ENCODE peak calls at places on chromosome 12, in nine cellular contexts. One of them, this sample, is unnamed.

GRCh38 chr12:22262309-22262708 is 72.2 kb downstream of the ST8SIA1 start:
- DNase-seq in transverse colon: no peak
- DNase-seq in Panc1: no peak
- DNase-seq in sigmoid colon: no peak
- DNase-seq in spleen: no peak
- DNase-seq in HCT116: no peak
- DNase-seq in stomach: no peak
- DNase-seq in upper lobe of left lung: no peak
- DNase-seq in GM23338: peak; percentile 49
- DNase-seq in this sample: no peak

GRCh38 chr12:103855896-103856657 is 15.0 kb upstream of the NT5DC3 start:
- DNase-seq in transverse colon: no peak
- DNase-seq in Panc1: no peak
- DNase-seq in sigmoid colon: no peak
- DNase-seq in spleen: no peak
- DNase-seq in HCT116: no peak
- DNase-seq in stomach: no peak
- DNase-seq in upper lobe of left lung: no peak
- DNase-seq in GM23338: no peak
- DNase-seq in this sample: no peak

GRCh38 chr12:40829738-40830144 is 137.5 kb downstream of the CNTN1 start:
- DNase-seq in transverse colon: no peak
- DNase-seq in Panc1: no peak
- DNase-seq in sigmoid colon: no peak
- DNase-seq in spleen: no peak
- DNase-seq in HCT116: peak; percentile 13
- DNase-seq in stomach: no peak
- DNase-seq in upper lobe of left lung: no peak
- DNase-seq in GM23338: no peak
- DNase-seq in this sample: no peak

GRCh38 chr12:74537707-74538385 is at the start of gene ATXN7L3B:
- DNase-seq in transverse colon: peak; percentile 95
- DNase-seq in Panc1: peak; percentile 80
- DNase-seq in sigmoid colon: peak; percentile 96
- DNase-seq in spleen: peak; percentile 98
- DNase-seq in HCT116: peak; percentile 87
- DNase-seq in stomach: peak; percentile 94
- DNase-seq in upper lobe of left lung: peak; percentile 98
- DNase-seq in GM23338: peak; percentile 97
- DNase-seq in this sample: peak; percentile 93

GRCh38 chr12:113271853-113272561 is 50.7 kb downstream of the TPCN1 start:
- DNase-seq in transverse colon: peak; percentile 55
- DNase-seq in Panc1: no peak
- DNase-seq in sigmoid colon: peak; percentile 94
- DNase-seq in spleen: no peak
- DNase-seq in HCT116: no peak
- DNase-seq in stomach: peak; percentile 43
- DNase-seq in upper lobe of left lung: no peak
- DNase-seq in GM23338: peak; percentile 24
- DNase-seq in this sample: peak; percentile 92

GRCh38 chr12:90244232-90244631 is 535.6 kb upstream of the ATP2B1 start:
- DNase-seq in transverse colon: no peak
- DNase-seq in Panc1: no peak
- DNase-seq in sigmoid colon: no peak
- DNase-seq in spleen: no peak
- DNase-seq in HCT116: no peak
- DNase-seq in stomach: no peak
- DNase-seq in upper lobe of left lung: no peak
- DNase-seq in GM23338: no peak
- DNase-seq in this sample: no peak

GRCh38 chr12:124921200-124922008 is 7.0 kb upstream of the UBC start:
- DNase-seq in transverse colon: peak; percentile 78
- DNase-seq in Panc1: no peak
- DNase-seq in sigmoid colon: peak; percentile 72
- DNase-seq in spleen: peak; percentile 90
- DNase-seq in HCT116: no peak
- DNase-seq in stomach: peak; percentile 63
- DNase-seq in upper lobe of left lung: no peak
- DNase-seq in GM23338: peak; percentile 76
- DNase-seq in this sample: peak; percentile 66

GRCh38 chr12:19474147-19474546 is 34.9 kb downstream of the AEBP2 start:
- DNase-seq in transverse colon: no peak
- DNase-seq in Panc1: no peak
- DNase-seq in sigmoid colon: no peak
- DNase-seq in spleen: no peak
- DNase-seq in HCT116: no peak
- DNase-seq in stomach: no peak
- DNase-seq in upper lobe of left lung: no peak
- DNase-seq in GM23338: no peak
- DNase-seq in this sample: no peak

GRCh38 chr12:95208678-95209077 is 8.6 kb downstream of the FGD6 start:
- DNase-seq in transverse colon: no peak
- DNase-seq in Panc1: no peak
- DNase-seq in sigmoid colon: no peak
- DNase-seq in spleen: no peak
- DNase-seq in HCT116: no peak
- DNase-seq in stomach: no peak
- DNase-seq in upper lobe of left lung: no peak
- DNase-seq in GM23338: no peak
- DNase-seq in this sample: no peak

GRCh38 chr12:3882896-3883564 is 9.8 kb upstream of the PARP11 start:
- DNase-seq in transverse colon: no peak
- DNase-seq in Panc1: no peak
- DNase-seq in sigmoid colon: no peak
- DNase-seq in spleen: no peak
- DNase-seq in HCT116: peak; percentile 4
- DNase-seq in stomach: no peak
- DNase-seq in upper lobe of left lung: no peak
- DNase-seq in GM23338: peak; percentile 63
- DNase-seq in this sample: no peak

DNA sequence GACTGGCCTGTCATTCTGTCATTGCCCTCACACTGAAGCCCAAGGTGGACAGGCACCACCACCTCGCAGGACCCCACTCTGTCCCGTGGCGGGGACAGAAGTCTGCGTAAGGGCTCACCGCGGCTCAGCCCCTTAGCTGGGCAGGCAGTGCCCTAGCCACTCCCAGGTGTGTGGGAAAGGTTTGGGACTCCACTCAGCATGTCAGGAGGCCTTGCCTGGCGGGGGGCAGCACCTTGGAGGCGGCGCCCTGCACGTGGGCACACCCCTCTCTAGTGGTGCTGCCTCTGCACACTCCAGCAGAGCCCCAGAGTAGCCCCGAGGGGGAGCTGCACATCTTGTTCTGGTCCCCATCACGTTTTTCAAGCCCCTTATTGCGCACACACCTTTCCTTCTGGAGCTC is 35.6 kb downstream of the FIGNL2 start:
- DNase-seq in transverse colon: no peak
- DNase-seq in Panc1: no peak
- DNase-seq in sigmoid colon: no peak
- DNase-seq in spleen: no peak
- DNase-seq in HCT116: no peak
- DNase-seq in stomach: no peak
- DNase-seq in upper lobe of left lung: peak; percentile 44
- DNase-seq in GM23338: no peak
- DNase-seq in this sample: no peak
- TF ChIP-seq POLR2AphosphoS5 in transverse colon: no peak
- TF ChIP-seq POLR2AphosphoS5 in Panc1: no peak
- TF ChIP-seq POLR2AphosphoS5 in sigmoid colon: no peak
- TF ChIP-seq POLR2AphosphoS5 in spleen: no peak
- TF ChIP-seq POLR2AphosphoS5 in HCT116: no peak
- TF ChIP-seq POLR2AphosphoS5 in stomach: no peak
- TF ChIP-seq POLR2AphosphoS5 in upper lobe of left lung: no peak
- TF ChIP-seq POLR2AphosphoS5 in GM23338: no peak
- TF ChIP-seq POLR2AphosphoS5 in this sample: no peak

GRCh38 chr12:8948711-8949524 is 527 bp downstream of the M6PR start:
- DNase-seq in transverse colon: peak; percentile 10
- DNase-seq in Panc1: no peak
- DNase-seq in sigmoid colon: no peak
- DNase-seq in spleen: no peak
- DNase-seq in HCT116: no peak
- DNase-seq in stomach: no peak
- DNase-seq in upper lobe of left lung: no peak
- DNase-seq in GM23338: peak; percentile 33
- DNase-seq in this sample: no peak

GRCh38 chr12:8949525-8950286 is at the start of gene M6PR:
- DNase-seq in transverse colon: peak; percentile 94
- DNase-seq in Panc1: peak; percentile 79
- DNase-seq in sigmoid colon: peak; percentile 97
- DNase-seq in spleen: peak; percentile 98
- DNase-seq in HCT116: peak; percentile 90
- DNase-seq in stomach: peak; percentile 90
- DNase-seq in upper lobe of left lung: peak; percentile 97
- DNase-seq in GM23338: peak; percentile 99
- DNase-seq in this sample: peak; percentile 96

GRCh38 chr12:8950287-8950574 is 786 bp upstream of the M6PR start:
- DNase-seq in transverse colon: no peak
- DNase-seq in Panc1: no peak
- DNase-seq in sigmoid colon: no peak
- DNase-seq in spleen: no peak
- DNase-seq in HCT116: no peak
- DNase-seq in stomach: no peak
- DNase-seq in upper lobe of left lung: no peak
- DNase-seq in GM23338: no peak
- DNase-seq in this sample: no peak

GRCh38 chr12:8951744-8952143 is 2.3 kb upstream of the M6PR start:
- DNase-seq in transverse colon: no peak
- DNase-seq in Panc1: no peak
- DNase-seq in sigmoid colon: no peak
- DNase-seq in spleen: no peak
- DNase-seq in HCT116: no peak
- DNase-seq in stomach: no peak
- DNase-seq in upper lobe of left lung: no peak
- DNase-seq in GM23338: no peak
- DNase-seq in this sample: no peak

DNA sequence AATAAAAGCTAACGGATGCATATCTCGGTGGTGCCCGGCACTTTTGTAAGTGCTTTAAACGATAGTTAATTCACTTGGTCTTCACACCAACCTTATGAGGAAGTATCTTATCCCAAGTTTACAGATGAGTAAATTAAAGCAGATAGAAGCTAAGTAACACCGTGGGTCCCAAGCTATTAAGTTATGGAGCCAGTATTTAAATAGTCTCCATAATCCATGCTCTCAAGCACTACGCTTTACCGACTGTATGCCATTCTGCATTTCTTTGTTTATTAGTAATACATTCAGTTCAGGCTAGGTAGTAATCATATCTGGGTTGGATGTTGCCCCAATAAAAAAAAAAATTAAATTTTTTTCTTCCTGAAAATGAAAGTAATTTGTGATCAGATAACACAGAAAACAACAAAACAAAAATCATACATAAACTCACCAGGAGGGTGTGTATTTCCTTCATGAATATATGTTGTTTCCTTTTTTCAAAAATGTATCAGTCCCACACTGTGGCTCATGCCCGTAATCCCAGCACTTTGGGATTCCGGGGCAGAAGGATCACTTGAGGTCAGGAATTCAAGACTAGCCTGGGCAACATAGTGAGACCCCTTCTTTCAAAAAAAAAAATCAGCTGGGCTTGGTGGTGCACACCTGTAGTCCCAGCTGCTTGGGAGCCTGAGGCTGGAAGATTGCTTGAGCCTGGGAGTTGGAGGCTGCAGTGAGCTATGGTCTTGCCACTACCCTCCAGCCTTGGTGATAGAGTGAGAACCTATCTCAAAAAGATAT is 1.4 kb upstream of the M6PR start:
- DNase-seq in transverse colon: no peak
- DNase-seq in Panc1: no peak
- DNase-seq in sigmoid colon: no peak
- DNase-seq in spleen: no peak
- DNase-seq in HCT116: no peak
- DNase-seq in stomach: no peak
- DNase-seq in upper lobe of left lung: no peak
- DNase-seq in GM23338: no peak
- DNase-seq in this sample: no peak
- H3K27ac ChIP-seq in transverse colon: peak overlapping the region; percentile 98
- H3K27ac ChIP-seq in Panc1: peak overlapping the region; percentile 96
- H3K27ac ChIP-seq in sigmoid colon: peak overlapping the region; percentile 97
- H3K27ac ChIP-seq in spleen: peak overlapping the region; percentile 97
- H3K27ac ChIP-seq in HCT116: peak overlapping the region; percentile 83
- H3K27ac ChIP-seq in stomach: peak overlapping the region; percentile 99
- H3K27ac ChIP-seq in upper lobe of left lung: peak overlapping the region; percentile 43
- H3K27ac ChIP-seq in GM23338: no peak overlapping the region
- H3K27ac ChIP-seq in this sample: peak overlapping the region; percentile 97

GRCh38 chr12:62683724-62684501 is 217.3 kb downstream of the MON2 start:
- DNase-seq in transverse colon: peak; percentile 17
- DNase-seq in Panc1: no peak
- DNase-seq in sigmoid colon: peak; percentile 87
- DNase-seq in spleen: no peak
- DNase-seq in HCT116: no peak
- DNase-seq in stomach: no peak
- DNase-seq in upper lobe of left lung: no peak
- DNase-seq in GM23338: peak; percentile 27
- DNase-seq in this sample: peak; percentile 75
- TF ChIP-seq POLR2AphosphoS5 in transverse colon: no peak
- TF ChIP-seq POLR2AphosphoS5 in Panc1: no peak
- TF ChIP-seq POLR2AphosphoS5 in sigmoid colon: no peak
- TF ChIP-seq POLR2AphosphoS5 in spleen: no peak
- TF ChIP-seq POLR2AphosphoS5 in HCT116: no peak
- TF ChIP-seq POLR2AphosphoS5 in stomach: no peak
- TF ChIP-seq POLR2AphosphoS5 in upper lobe of left lung: no peak
- TF ChIP-seq POLR2AphosphoS5 in GM23338: no peak
- TF ChIP-seq POLR2AphosphoS5 in this sample: no peak

DNA sequence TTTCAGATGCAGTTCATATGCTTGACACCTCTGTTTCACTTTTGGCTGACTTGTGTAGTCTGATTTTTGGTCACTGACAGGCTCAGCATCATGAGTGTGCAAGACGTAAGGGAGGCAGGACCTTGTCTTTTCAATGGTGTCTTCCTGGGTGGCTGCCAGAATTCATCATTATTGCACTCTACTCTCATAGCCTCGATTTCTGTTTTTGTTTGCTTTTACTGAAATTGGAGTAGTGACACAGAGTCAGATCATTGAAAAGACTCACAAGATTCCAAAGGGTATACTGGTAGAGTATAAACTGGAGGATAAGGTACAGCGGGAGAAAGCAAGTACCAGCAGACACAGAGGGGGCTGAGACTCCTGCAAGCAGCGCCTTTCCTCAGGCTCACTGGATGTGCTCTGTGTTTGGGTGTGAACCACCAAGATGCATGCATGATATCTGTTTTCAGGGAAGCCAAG is 126.3 kb upstream of the FGD4 start:
- DNase-seq in transverse colon: no peak
- DNase-seq in Panc1: peak; percentile 8
- DNase-seq in sigmoid colon: no peak
- DNase-seq in spleen: no peak
- DNase-seq in HCT116: no peak
- DNase-seq in stomach: no peak
- DNase-seq in upper lobe of left lung: no peak
- DNase-seq in GM23338: no peak
- DNase-seq in this sample: no peak
- H3K27ac ChIP-seq in transverse colon: peak overlapping the region; percentile 3
- H3K27ac ChIP-seq in Panc1: no peak overlapping the region
- H3K27ac ChIP-seq in sigmoid colon: no peak overlapping the region
- H3K27ac ChIP-seq in spleen: peak overlapping the region; percentile 74
- H3K27ac ChIP-seq in HCT116: no peak overlapping the region
- H3K27ac ChIP-seq in stomach: no peak overlapping the region
- H3K27ac ChIP-seq in upper lobe of left lung: no peak overlapping the region
- H3K27ac ChIP-seq in GM23338: peak overlapping the region; percentile 10
- H3K27ac ChIP-seq in this sample: no peak overlapping the region